ENCODE peak calls at places on chromosomes 13 and 19, in six cellular contexts. N, H, Y, W, Z and O are unnamed samples.
A peak's percentile ranks its signal among the peaks of the same experiment; 100 is the strongest.

GRCh38 chr13:90201198-90201597 is 1146.3 kb upstream of the MIR17HG start:
- DNase-seq in N (no peak), H (no peak), Y (no peak), W (no peak), Z (no peak), O (no peak)

GRCh38 chr19:16293133-16294085 is 31.2 kb upstream of the KLF2 start:
- DNase-seq in N (no peak), H (no peak), Y (no peak), W (peak; percentile 11), Z (no peak), O (peak; percentile 61)

GRCh38 chr13:44869167-44869566 is 120.1 kb downstream of the NUFIP1 start:
- DNase-seq in N (no peak), H (no peak), Y (no peak), W (no peak), Z (no peak), O (no peak)

GRCh38 chr13:48853381-48854102 is 122.2 kb upstream of the FNDC3A start:
- DNase-seq in N (no peak), H (no peak), Y (no peak), W (no peak), Z (no peak), O (no peak)

GRCh38 chr19:41575998-41576397 is at the start of gene CEACAM21:
- DNase-seq in N (no peak), H (no peak), Y (peak; percentile 75), W (peak; percentile 97), Z (peak; percentile 86), O (no peak)

GRCh38 chr13:39515231-39515630 is 87.8 kb downstream of the LHFPL6 start:
- DNase-seq in N (peak; percentile 46), H (no peak), Y (no peak), W (no peak), Z (no peak), O (no peak)

GRCh38 chr13:46388308-46388707 is 1.3 kb upstream of the RUBCNL start:
- DNase-seq in N (no peak), H (no peak), Y (no peak), W (no peak), Z (no peak), O (no peak)

GRCh38 chr13:107680115-107680514 is 535.2 kb downstream of the LIG4 start:
- DNase-seq in N (no peak), H (no peak), Y (no peak), W (no peak), Z (no peak), O (no peak)

GRCh38 chr19:19064811-19065745 is 1.3 kb downstream of the SLC25A42 start:
- DNase-seq in N (peak; percentile 80), H (peak; percentile 34), Y (no peak), W (peak; percentile 20), Z (no peak), O (no peak)

GRCh38 chr19:56351208-56351607 is 36.6 kb upstream of the ZSCAN5A start:
- DNase-seq in N (no peak), H (no peak), Y (no peak), W (no peak), Z (no peak), O (no peak)

GRCh38 chr13:67390462-67391093 is 160.4 kb upstream of the PCDH9 start:
- DNase-seq in N (no peak), H (no peak), Y (no peak), W (no peak), Z (no peak), O (no peak)

GRCh38 chr19:869245-870177 is 10.0 kb downstream of the CFD start:
- DNase-seq in N (no peak), H (no peak), Y (no peak), W (peak; percentile 19), Z (no peak), O (no peak)

GRCh38 chr19:30570194-30570593 is 198.0 kb downstream of the ZNF536 start:
- DNase-seq in N (no peak), H (no peak), Y (no peak), W (no peak), Z (no peak), O (no peak)

GRCh38 chr19:41175825-41176734 is 16.9 kb upstream of the CYP2S1 start:
- DNase-seq in N (peak; percentile 26), H (no peak), Y (peak; percentile 77), W (peak; percentile 65), Z (peak; percentile 83), O (peak; percentile 46)

GRCh38 chr13:101930331-101930730 is 471.5 kb downstream of the FGF14 start:
- DNase-seq in N (no peak), H (no peak), Y (no peak), W (no peak), Z (no peak), O (no peak)

GRCh38 chr19:46390121-46390858 is 23.1 kb downstream of the CCDC8 start:
- DNase-seq in N (no peak), H (no peak), Y (no peak), W (no peak), Z (peak; percentile 30), O (no peak)